ENCODE peak calls at places on chromosomes 6 and 20, in ten cellular contexts. Q is lower lobe of right lung, O is right atrium auricular region, Z is dorsolateral prefrontal cortex, X is keratinocyte, E is A549, U is body of pancreas, H is AG09309, T is omental fat pad, V is choroid plexus epithelial cell. W is an unnamed sample.

GRCh38 chr6:14354919-14355572 is 237.5 kb downstream of the CD83 start:
- DNase-seq in Q (peak), O (no peak), Z (no peak), X (peak), E (no peak), U (peak), H (peak), T (no peak), V (peak), W (peak)

GRCh38 chr6:134093007-134093573 is 40.7 kb upstream of the SLC2A12 start:
- DNase-seq in Q (no peak), O (no peak), Z (no peak), X (no peak), E (no peak), U (no peak), H (no peak), T (no peak), V (no peak), W (no peak)

GRCh38 chr6:33602180-33602579 is 18.9 kb upstream of the ITPR3 start:
- DNase-seq in Q (no peak), O (no peak), Z (no peak), X (no peak), E (no peak), U (no peak), H (no peak), T (no peak), V (no peak), W (no peak)

GRCh38 chr6:164322533-164322932 is 908.0 kb downstream of the QKI start:
- DNase-seq in Q (no peak), O (no peak), Z (no peak), X (peak), E (no peak), U (no peak), H (peak), T (no peak), V (peak), W (peak)

GRCh38 chr6:80223743-80224212 is 117.3 kb downstream of the BCKDHB start:
- DNase-seq in Q (no peak), O (no peak), Z (no peak), X (no peak), E (no peak), U (no peak), H (peak), T (no peak), V (no peak), W (peak)

GRCh38 chr20:7196481-7196880 is 429.0 kb downstream of the BMP2 start:
- DNase-seq in Q (no peak), O (no peak), Z (no peak), X (no peak), E (no peak), U (no peak), H (peak), T (no peak), V (peak), W (peak)

GRCh38 chr6:107020239-107020638 is 7.8 kb upstream of the MTRES1 start:
- DNase-seq in Q (no peak), O (no peak), Z (no peak), X (no peak), E (no peak), U (no peak), H (no peak), T (no peak), V (no peak), W (no peak)

GRCh38 chr6:157756708-157757429 is 66.2 kb upstream of the SNX9 start:
- DNase-seq in Q (peak), O (peak), Z (peak), X (no peak), E (peak), U (peak), H (peak), T (peak), V (peak), W (peak)

GRCh38 chr6:123562677-123563076 is 74.1 kb downstream of the TRDN start:
- DNase-seq in Q (no peak), O (no peak), Z (no peak), X (no peak), E (no peak), U (no peak), H (no peak), T (no peak), V (no peak), W (no peak)

GRCh38 chr6:9315966-9316650 is 880.8 kb upstream of the SLC35B3 start:
- DNase-seq in Q (no peak), O (no peak), Z (no peak), X (no peak), E (no peak), U (no peak), H (no peak), T (no peak), V (no peak), W (no peak)

GRCh38 chr6:40965046-40965445 is 74.0 kb downstream of the UNC5CL start:
- DNase-seq in Q (no peak), O (no peak), Z (no peak), X (no peak), E (no peak), U (no peak), H (no peak), T (no peak), V (peak), W (peak)

GRCh38 chr6:9646346-9647042 is 768.4 kb downstream of the TFAP2A start:
- DNase-seq in Q (no peak), O (peak), Z (no peak), X (no peak), E (no peak), U (no peak), H (peak), T (no peak), V (peak), W (peak)

GRCh38 chr6:163261361-163261760 is 153.2 kb upstream of the QKI start:
- DNase-seq in Q (no peak), O (no peak), Z (no peak), X (no peak), E (no peak), U (no peak), H (no peak), T (no peak), V (no peak), W (no peak)

GRCh38 chr6:74731204-74731603 is 474.6 kb downstream of the COL12A1 start:
- DNase-seq in Q (no peak), O (no peak), Z (no peak), X (no peak), E (no peak), U (no peak), H (no peak), T (no peak), V (peak), W (no peak)

GRCh38 chr6:169251371-169251802 is 2.3 kb downstream of the THBS2 start:
- DNase-seq in Q (no peak), O (no peak), Z (no peak), X (no peak), E (no peak), U (no peak), H (no peak), T (peak), V (no peak), W (no peak)

GRCh38 chr20:10352934-10353866 is 80.8 kb downstream of the MKKS start:
- DNase-seq in Q (no peak), O (no peak), Z (no peak), X (no peak), E (peak), U (no peak), H (no peak), T (no peak), V (peak), W (peak)

GRCh38 chr6:168097221-168097620 is 18.2 kb upstream of the FRMD1 start:
- DNase-seq in Q (peak), O (no peak), Z (no peak), X (no peak), E (no peak), U (no peak), H (no peak), T (no peak), V (no peak), W (no peak)

GRCh38 chr6:125197795-125198269 is 44.3 kb downstream of the TPD52L1 start:
- DNase-seq in Q (peak), O (peak), Z (no peak), X (no peak), E (peak), U (peak), H (peak), T (no peak), V (peak), W (peak)

GRCh38 chr6:131281471-131282270 is 146.4 kb downstream of the AKAP7 start:
- DNase-seq in Q (peak), O (no peak), Z (no peak), X (no peak), E (no peak), U (peak), H (no peak), T (no peak), V (peak), W (peak)

GRCh38 chr20:38586181-38586525 is 5.2 kb downstream of the ADIG start:
- DNase-seq in Q (no peak), O (no peak), Z (no peak), X (no peak), E (no peak), U (no peak), H (no peak), T (no peak), V (no peak), W (no peak)

GRCh38 chr20:61874421-61875068 is 191.1 kb downstream of the TAF4 start:
- DNase-seq in Q (no peak), O (no peak), Z (no peak), X (peak), E (no peak), U (no peak), H (peak), T (no peak), V (peak), W (no peak)

GRCh38 chr6:108621117-108621516 is 60.4 kb downstream of the FOXO3 start:
- DNase-seq in Q (no peak), O (peak), Z (no peak), X (no peak), E (no peak), U (peak), H (peak), T (peak), V (peak), W (peak)

GRCh38 chr6:168201383-168201782 is 118.2 kb downstream of the DACT2 start:
- DNase-seq in Q (no peak), O (no peak), Z (no peak), X (no peak), E (peak), U (peak), H (no peak), T (no peak), V (no peak), W (no peak)

GRCh38 chr20:54849741-54850140 is 374.3 kb downstream of the DOK5 start:
- DNase-seq in Q (no peak), O (no peak), Z (no peak), X (no peak), E (no peak), U (no peak), H (no peak), T (no peak), V (no peak), W (no peak)

GRCh38 chr20:38674178-38675133 is 49.8 kb upstream of the SLC32A1 start:
- DNase-seq in Q (no peak), O (no peak), Z (peak), X (no peak), E (no peak), U (peak), H (no peak), T (no peak), V (peak), W (no peak)

GRCh38 chr6:89612121-89612520 is 26.4 kb downstream of the LYRM2 start:
- DNase-seq in Q (no peak), O (no peak), Z (no peak), X (no peak), E (no peak), U (no peak), H (no peak), T (no peak), V (no peak), W (no peak)

GRCh38 chr6:5967594-5967993 is 39.1 kb downstream of the NRN1 start:
- DNase-seq in Q (no peak), O (no peak), Z (no peak), X (no peak), E (no peak), U (no peak), H (no peak), T (no peak), V (no peak), W (no peak)

GRCh38 chr6:83685481-83685880 is 23.4 kb downstream of the SNAP91 start:
- DNase-seq in Q (no peak), O (no peak), Z (no peak), X (no peak), E (no peak), U (no peak), H (no peak), T (no peak), V (no peak), W (no peak)

GRCh38 chr6:118725944-118726343 is 74.6 kb upstream of the CEP85L start:
- DNase-seq in Q (no peak), O (no peak), Z (no peak), X (no peak), E (no peak), U (no peak), H (no peak), T (no peak), V (no peak), W (no peak)

GRCh38 chr6:131136021-131136847 is 967 bp downstream of the AKAP7 start:
- DNase-seq in Q (no peak), O (no peak), Z (no peak), X (no peak), E (peak), U (peak), H (no peak), T (no peak), V (peak), W (peak)

GRCh38 chr6:159701413-159701999 is 8.5 kb upstream of the SOD2 start:
- DNase-seq in Q (no peak), O (no peak), Z (no peak), X (no peak), E (peak), U (peak), H (peak), T (no peak), V (peak), W (peak)

DNA sequence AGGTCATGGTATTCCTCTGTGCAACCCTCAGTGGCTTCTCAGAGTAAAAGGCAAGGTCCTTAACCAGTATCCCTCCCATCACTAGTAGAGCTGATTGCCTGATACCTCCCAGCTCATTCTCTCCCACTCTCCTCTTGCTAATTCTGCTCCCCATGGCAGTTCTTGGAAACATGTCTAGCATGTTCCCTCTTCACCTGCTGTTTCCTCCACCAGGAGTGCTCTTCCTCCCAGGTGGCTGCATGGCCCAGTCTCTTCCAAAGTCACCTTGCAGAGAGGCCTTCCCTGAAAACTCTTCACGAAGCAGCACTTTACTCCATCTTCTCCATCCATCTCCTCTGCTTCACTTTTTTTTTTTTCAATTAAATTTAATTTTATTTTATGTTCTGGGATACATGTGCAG is 36.2 kb upstream of the OLIG3 start:
- DNase-seq in Q (no peak), O (no peak), Z (no peak), X (no peak), E (no peak), U (no peak), H (no peak), T (no peak), V (no peak), W (no peak)
- TF ChIP-seq CTCF in Q (no peak), O (no peak), Z (no peak), X (no peak), E (no peak), U (no peak), H (no peak), T (no peak), V (no peak), W (no peak)

DNA sequence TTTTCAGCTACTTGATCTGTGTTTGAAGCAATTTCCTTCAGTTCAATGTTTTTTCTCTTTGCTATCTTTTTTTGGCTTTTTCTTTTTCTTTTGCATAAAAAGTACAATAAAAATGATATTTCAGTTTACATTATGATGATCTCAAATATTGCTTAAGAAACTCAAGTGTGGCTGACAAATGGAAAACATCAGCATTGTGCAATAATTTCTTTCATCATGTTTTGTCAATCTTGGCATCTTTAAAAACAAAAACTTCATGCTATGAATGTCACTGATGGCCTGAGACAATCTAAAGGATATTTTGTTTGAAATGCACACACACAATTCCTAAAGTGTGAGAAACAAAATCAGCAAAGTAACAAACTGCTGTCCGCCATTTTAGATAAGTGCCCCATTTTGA is 13.9 kb upstream of the MTCL3 start:
- DNase-seq in Q (no peak), O (no peak), Z (no peak), X (no peak), E (no peak), U (no peak), H (no peak), T (no peak), V (peak), W (no peak)
- TF ChIP-seq CTCF in Q (no peak), O (no peak), Z (no peak), X (no peak), E (no peak), U (no peak), H (no peak), T (no peak), V (no peak), W (no peak)

GRCh38 chr20:24968278-24968677 is 19.2 kb downstream of the CST7 start:
- DNase-seq in Q (peak), O (peak), Z (no peak), X (no peak), E (no peak), U (no peak), H (no peak), T (no peak), V (no peak), W (no peak)
- TF ChIP-seq CTCF in Q (no peak), O (no peak), Z (no peak), X (no peak), E (no peak), U (no peak), H (no peak), T (no peak), V (no peak), W (no peak)

GRCh38 chr6:85580104-85580877 is 13.4 kb downstream of the SNX14 start:
- DNase-seq in Q (no peak), O (no peak), Z (no peak), X (no peak), E (no peak), U (peak), H (no peak), T (no peak), V (peak), W (no peak)

GRCh38 chr6:85581572-85581971 is 12.1 kb downstream of the SNX14 start:
- DNase-seq in Q (no peak), O (no peak), Z (no peak), X (no peak), E (no peak), U (no peak), H (no peak), T (no peak), V (no peak), W (no peak)

GRCh38 chr6:85579581-85579980 is 14.1 kb downstream of the SNX14 start:
- DNase-seq in Q (no peak), O (no peak), Z (no peak), X (no peak), E (no peak), U (no peak), H (no peak), T (no peak), V (peak), W (no peak)

GRCh38 chr6:85576479-85576878 is 17.2 kb downstream of the SNX14 start:
- DNase-seq in Q (no peak), O (no peak), Z (no peak), X (no peak), E (no peak), U (no peak), H (no peak), T (no peak), V (no peak), W (no peak)

DNA sequence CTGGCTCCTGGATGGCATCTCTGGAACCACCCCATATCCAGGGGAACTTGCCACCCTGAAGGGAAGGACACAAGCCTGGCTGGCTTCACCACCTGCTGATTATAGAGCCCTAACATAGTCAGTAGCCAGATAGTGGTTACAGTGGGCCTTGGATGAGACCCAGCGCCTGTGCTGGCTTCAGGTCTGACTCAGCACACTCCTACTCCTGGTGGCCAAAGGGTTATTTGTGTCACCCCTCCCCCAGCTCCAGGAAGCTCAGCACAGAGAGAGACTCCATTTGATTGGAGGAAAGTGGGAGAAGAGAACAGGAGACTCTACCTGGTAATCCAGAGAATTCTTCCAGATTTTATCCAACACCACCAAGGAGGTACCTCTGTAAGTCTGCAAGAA is 12.8 kb downstream of the SNX14 start:
- DNase-seq in Q (no peak), O (no peak), Z (no peak), X (no peak), E (no peak), U (peak), H (no peak), T (no peak), V (peak), W (peak)
- TF ChIP-seq CTCF in Q (no peak), O (no peak), Z (no peak), X (no peak), E (no peak), U (no peak), H (no peak), T (no peak), V (peak), W (no peak)

DNA sequence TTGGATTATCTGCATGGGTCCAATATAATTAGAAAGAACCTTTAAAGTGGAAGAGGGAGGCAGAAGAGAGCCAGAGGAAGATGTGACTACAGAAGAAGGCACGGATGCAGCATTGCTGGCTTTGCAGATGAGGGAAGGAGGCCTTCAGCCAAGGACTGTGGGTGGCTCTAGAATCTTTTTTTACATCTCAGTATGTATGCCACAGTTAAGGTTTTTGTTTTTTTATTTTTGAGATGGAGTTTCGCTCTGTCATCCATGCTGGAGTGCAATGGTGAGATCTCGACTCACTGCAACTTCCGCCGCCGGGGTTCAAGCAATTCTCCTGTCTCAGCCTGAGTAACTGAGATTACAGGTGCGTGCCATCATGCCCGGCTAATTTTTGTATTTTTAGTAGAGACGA is 49.3 kb downstream of the MCM8 start:
- DNase-seq in Q (no peak), O (no peak), Z (no peak), X (no peak), E (no peak), U (no peak), H (no peak), T (no peak), V (no peak), W (no peak)
- TF ChIP-seq CTCF in Q (no peak), O (no peak), Z (no peak), X (no peak), E (no peak), U (no peak), H (no peak), T (no peak), V (no peak), W (no peak)

GRCh38 chr20:58179432-58180099 is 48.9 kb downstream of the ANKRD60 start:
- DNase-seq in Q (peak), O (peak), Z (peak), X (no peak), E (peak), U (peak), H (no peak), T (peak), V (peak), W (peak)

GRCh38 chr20:58182521-58183140 is 45.8 kb downstream of the ANKRD60 start:
- DNase-seq in Q (no peak), O (no peak), Z (no peak), X (no peak), E (no peak), U (no peak), H (no peak), T (no peak), V (no peak), W (no peak)

GRCh38 chr20:58177799-58178198 is 50.7 kb downstream of the ANKRD60 start:
- DNase-seq in Q (peak), O (no peak), Z (no peak), X (no peak), E (no peak), U (no peak), H (no peak), T (no peak), V (no peak), W (no peak)

GRCh38 chr20:58175836-58176235 is 52.6 kb downstream of the ANKRD60 start:
- DNase-seq in Q (peak), O (no peak), Z (no peak), X (no peak), E (no peak), U (no peak), H (no peak), T (no peak), V (no peak), W (no peak)

GRCh38 chr20:58179083-58179431 is 49.4 kb downstream of the ANKRD60 start:
- DNase-seq in Q (peak), O (no peak), Z (no peak), X (no peak), E (no peak), U (no peak), H (no peak), T (no peak), V (no peak), W (no peak)
- TF ChIP-seq CTCF in Q (no peak), O (no peak), Z (no peak), X (no peak), E (no peak), U (no peak), H (no peak), T (no peak), V (no peak), W (no peak)

GRCh38 chr6:39362487-39362865 is 40.0 kb upstream of the KCNK16 start:
- DNase-seq in Q (no peak), O (no peak), Z (no peak), X (no peak), E (no peak), U (no peak), H (no peak), T (no peak), V (no peak), W (no peak)
- TF ChIP-seq CTCF in Q (no peak), O (no peak), Z (peak), X (no peak), E (no peak), U (no peak), H (peak), T (no peak), V (peak), W (no peak)